ENCODE peak calls at places on chromosome 3, in four cellular contexts. H, F, G and Z are unnamed samples.

GRCh38 chr3:35664460-35664919 is 25.2 kb downstream of the ARPP21 start:
- DNase-seq in H (no peak), G (no peak), F (no peak), Z (no peak)

GRCh38 chr3:150124142-150124541 is 153.4 kb upstream of the PFN2 start:
- DNase-seq in F (no peak), H (no peak), G (no peak), Z (no peak)

GRCh38 chr3:9794400-9794799 is 1.5 kb downstream of the ARPC4 start:
- DNase-seq in H (no peak), F (no peak), G (no peak), Z (no peak)

GRCh38 chr3:39358302-39358701 is 24.9 kb upstream of the SLC25A38 start:
- DNase-seq in G (no peak), F (no peak), H (no peak), Z (no peak)

GRCh38 chr3:168025076-168025475 is 70.6 kb downstream of the GOLIM4 start:
- DNase-seq in H (no peak), G (no peak), F (no peak), Z (no peak)

GRCh38 chr3:56987238-56987932 is 73.1 kb upstream of the SPATA12 start:
- DNase-seq in H (no peak), F (no peak), G (no peak), Z (no peak)

GRCh38 chr3:37338500-37338899 is 164.1 kb upstream of the LRRFIP2 start:
- DNase-seq in G (no peak), H (no peak), F (no peak), Z (no peak)

GRCh38 chr3:151933224-151933858 is 59.9 kb downstream of the SUCNR1 start:
- DNase-seq in G (no peak), F (no peak), H (no peak), Z (no peak)

GRCh38 chr3:111874177-111874820 is 15.2 kb downstream of the PHLDB2 start:
- DNase-seq in G (no peak), H (no peak), F (no peak), Z (no peak)

GRCh38 chr3:185852562-185853135 is 27.8 kb upstream of the IGF2BP2 start:
- DNase-seq in F (no peak), G (no peak), H (no peak), Z (no peak)

GRCh38 chr3:50479523-50479922 is 23.9 kb downstream of the CACNA2D2 start:
- DNase-seq in G (no peak), H (no peak), F (no peak), Z (no peak)

DNA sequence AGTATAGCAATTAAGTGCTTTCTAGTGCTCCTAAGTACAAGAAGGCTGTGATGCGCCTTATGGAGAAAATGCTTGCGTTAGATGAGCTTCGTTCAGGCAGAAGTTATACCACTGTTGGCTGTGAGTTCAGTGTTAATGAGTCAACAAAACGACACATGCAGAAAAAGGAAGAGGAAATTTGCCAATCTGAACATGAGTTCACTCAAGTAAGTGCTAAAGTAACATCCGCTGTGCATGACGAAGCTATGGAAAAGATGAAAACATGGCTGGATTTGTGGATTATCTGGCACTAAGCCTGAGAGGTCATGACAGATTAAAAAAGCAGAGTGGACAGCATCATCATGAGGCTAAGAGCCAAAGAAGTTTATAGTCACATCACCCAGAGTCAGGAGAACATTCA is 36.9 kb downstream of the SH3BP5 start:
- DNase-seq in G (no peak), F (no peak), H (no peak), Z (no peak)
- TF ChIP-seq POLR2AphosphoS5 in G (no peak), F (peak), H (peak), Z (peak)

GRCh38 chr3:33439421-33440327 is 531 bp downstream of the UBP1 start:
- DNase-seq in F (peak), G (peak), H (peak), Z (no peak)
- TF ChIP-seq POLR2AphosphoS5 in F (no peak), G (peak), H (no peak), Z (no peak)

GRCh38 chr3:42254566-42254965 is 11.4 kb downstream of the CCK start:
- DNase-seq in G (no peak), F (no peak), H (no peak), Z (no peak)

GRCh38 chr3:42257007-42257406 is 9.0 kb downstream of the CCK start:
- DNase-seq in F (no peak), G (peak), H (no peak), Z (no peak)

GRCh38 chr3:42250761-42251160 is 15.2 kb downstream of the CCK start:
- DNase-seq in H (no peak), F (no peak), G (no peak), Z (no peak)

GRCh38 chr3:42256135-42256819 is 9.7 kb downstream of the CCK start:
- DNase-seq in F (no peak), H (no peak), G (no peak), Z (no peak)
- TF ChIP-seq POLR2AphosphoS5 in F (no peak), H (no peak), G (no peak), Z (no peak)

DNA sequence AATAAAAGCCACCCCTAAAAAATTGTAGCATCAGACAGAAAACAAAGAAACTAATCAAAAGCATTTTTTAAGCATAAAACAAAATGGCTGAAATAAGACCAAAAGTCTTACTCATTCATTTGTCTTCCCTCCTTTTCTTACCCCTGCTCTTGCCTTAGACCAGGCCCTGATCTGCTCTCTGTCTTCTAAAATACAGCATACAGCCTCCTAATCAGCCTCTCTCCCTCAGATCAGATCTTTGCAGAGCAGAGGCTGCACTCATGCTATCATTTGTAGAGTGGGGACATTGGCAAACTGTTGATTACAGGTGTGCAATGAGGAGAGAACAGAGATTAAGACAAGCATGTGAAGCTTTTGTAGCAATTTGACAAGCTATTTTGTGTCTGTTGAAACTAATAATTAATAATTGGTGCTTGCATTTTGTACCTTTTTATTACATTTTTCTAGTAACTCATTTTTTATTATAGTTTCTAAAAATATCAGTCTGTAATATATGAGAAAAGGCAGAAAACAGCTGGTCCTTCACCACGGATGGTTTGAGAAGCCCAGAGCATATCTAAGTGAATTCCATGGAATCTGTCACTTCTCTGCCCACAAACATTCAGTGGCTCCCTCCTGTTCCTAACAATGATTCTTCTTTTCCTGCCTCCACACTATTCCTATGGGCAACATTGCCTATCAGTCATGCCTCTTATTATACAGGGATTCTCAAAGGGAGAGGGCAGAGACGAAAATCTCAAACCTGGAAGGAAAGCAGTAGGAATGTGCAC is 286.2 kb upstream of the STT3B start:
- DNase-seq in G (no peak), F (no peak), H (no peak), Z (peak)
- TF ChIP-seq POLR2AphosphoS5 in G (no peak), F (no peak), H (no peak), Z (no peak)

DNA sequence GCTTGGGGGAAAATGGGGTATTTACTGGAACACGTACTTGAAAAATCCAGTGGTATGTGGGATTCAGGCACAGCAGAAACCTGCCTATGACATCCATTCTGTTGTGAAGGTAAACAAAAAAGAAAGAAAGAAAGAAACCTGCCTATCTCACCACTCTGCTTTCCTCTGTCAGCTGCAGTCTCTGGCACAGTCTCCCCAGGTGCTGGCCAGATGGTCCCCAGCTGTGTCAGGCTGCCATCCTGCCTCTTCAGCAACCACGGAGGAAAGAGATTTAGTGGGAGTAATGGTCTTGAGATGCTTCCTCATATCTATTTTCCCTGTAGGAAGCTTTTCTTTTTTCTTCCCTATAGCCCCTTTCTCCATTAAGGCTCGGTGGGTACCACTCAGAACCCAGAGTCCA is 2.5 kb upstream of the PXYLP1 start:
- DNase-seq in G (no peak), F (no peak), H (no peak), Z (no peak)
- TF ChIP-seq POLR2AphosphoS5 in G (no peak), F (no peak), H (no peak), Z (no peak)

GRCh38 chr3:71785594-71786472 is 885 bp upstream of the PROK2 start:
- DNase-seq in F (no peak), H (no peak), G (no peak), Z (peak)
- TF ChIP-seq POLR2AphosphoS5 in F (no peak), H (no peak), G (no peak), Z (no peak)

GRCh38 chr3:131025500-131025899 is 1.1 kb downstream of the ASTE1 start:
- DNase-seq in H (no peak), G (no peak), F (no peak), Z (no peak)

GRCh38 chr3:131018970-131019369 is 7.7 kb downstream of the ASTE1 start:
- DNase-seq in F (no peak), G (no peak), H (no peak), Z (no peak)

GRCh38 chr3:131020122-131020693 is 6.4 kb downstream of the ASTE1 start:
- DNase-seq in H (no peak), F (no peak), G (peak), Z (no peak)
- TF ChIP-seq POLR2AphosphoS5 in H (no peak), F (no peak), G (no peak), Z (no peak)